ENCODE peak calls at places on chromosomes 7 and 10, in nine cellular contexts. Q, I, U, O, R, C, J, H and B are unnamed samples.

GRCh38 chr7:102079140-102080002 is 207.3 kb upstream of the SH2B2 start:
- DNase-seq in Q (peak), I (no peak), U (no peak), O (no peak), R (peak), C (no peak), J (no peak), H (no peak), B (no peak)

GRCh38 chr7:127948936-127949335 is 82.3 kb downstream of the LRRC4 start:
- DNase-seq in Q (no peak), I (no peak), U (no peak), O (no peak), R (no peak), C (no peak), J (no peak), H (no peak), B (no peak)

GRCh38 chr10:87705339-87705738 is 45.7 kb downstream of the PAPSS2 start:
- DNase-seq in Q (no peak), I (no peak), U (no peak), O (no peak), R (no peak), C (no peak), J (peak), H (peak), B (peak)

GRCh38 chr10:11612004-11613001 is 853 bp upstream of the USP6NL start:
- DNase-seq in Q (no peak), I (no peak), U (no peak), O (no peak), R (no peak), C (no peak), J (no peak), H (peak), B (peak)

GRCh38 chr7:33854951-33855350 is 50.4 kb upstream of the BMPER start:
- DNase-seq in Q (no peak), I (no peak), U (no peak), O (no peak), R (no peak), C (no peak), J (peak), H (peak), B (no peak)

GRCh38 chr10:19629559-19629958 is 186.7 kb upstream of the PLXDC2 start:
- DNase-seq in Q (peak), I (no peak), U (no peak), O (no peak), R (peak), C (no peak), J (peak), H (peak), B (no peak)

GRCh38 chr10:126904807-126905686 is at the start of gene DOCK1:
- DNase-seq in Q (peak), I (no peak), U (peak), O (no peak), R (peak), C (peak), J (peak), H (peak), B (peak)

GRCh38 chr7:79823246-79823951 is 311.2 kb upstream of the GNAI1 start:
- DNase-seq in Q (no peak), I (no peak), U (no peak), O (no peak), R (no peak), C (no peak), J (peak), H (peak), B (no peak)

GRCh38 chr7:2001601-2002442 is 230.9 kb downstream of the MAD1L1 start:
- DNase-seq in Q (no peak), I (no peak), U (no peak), O (no peak), R (no peak), C (no peak), J (no peak), H (no peak), B (no peak)

GRCh38 chr10:91885362-91886079 is 23.8 kb downstream of the FGFBP3 start:
- DNase-seq in Q (no peak), I (no peak), U (no peak), O (no peak), R (no peak), C (no peak), J (no peak), H (no peak), B (no peak)

GRCh38 chr10:73876971-73877370 is 2.6 kb upstream of the CAMK2G start:
- DNase-seq in Q (no peak), I (no peak), U (no peak), O (no peak), R (no peak), C (no peak), J (peak), H (peak), B (no peak)

GRCh38 chr7:101923276-101923985 is 106.0 kb downstream of the CUX1 start:
- DNase-seq in Q (no peak), I (no peak), U (no peak), O (no peak), R (no peak), C (no peak), J (no peak), H (peak), B (peak)

GRCh38 chr10:27369832-27370231 is 129.2 kb upstream of the ACBD5 start:
- DNase-seq in Q (no peak), I (no peak), U (no peak), O (no peak), R (no peak), C (no peak), J (peak), H (peak), B (peak)

GRCh38 chr7:23450518-23450917 is 19.8 kb downstream of the IGF2BP3 start:
- DNase-seq in Q (no peak), I (no peak), U (no peak), O (no peak), R (no peak), C (no peak), J (no peak), H (no peak), B (no peak)

GRCh38 chr10:103141950-103142349 is 51.1 kb downstream of the NT5C2 start:
- DNase-seq in Q (no peak), I (no peak), U (no peak), O (no peak), R (no peak), C (no peak), J (no peak), H (no peak), B (no peak)

GRCh38 chr10:126179637-126180036 is 208.6 kb downstream of the ADAM12 start:
- DNase-seq in Q (no peak), I (no peak), U (no peak), O (no peak), R (no peak), C (no peak), J (no peak), H (no peak), B (no peak)

GRCh38 chr7:111082351-111082750 is 8.6 kb upstream of the LRRN3 start:
- DNase-seq in Q (no peak), I (no peak), U (no peak), O (no peak), R (no peak), C (no peak), J (peak), H (peak), B (no peak)

GRCh38 chr7:5704534-5704922 is 76.9 kb downstream of the RNF216 start:
- DNase-seq in Q (peak), I (no peak), U (peak), O (peak), R (peak), C (peak), J (peak), H (peak), B (peak)

GRCh38 chr10:104049497-104050250 is 36.0 kb downstream of the COL17A1 start:
- DNase-seq in Q (no peak), I (no peak), U (no peak), O (no peak), R (no peak), C (no peak), J (peak), H (peak), B (no peak)

GRCh38 chr7:140417456-140418155 is 13.7 kb downstream of the RAB19 start:
- DNase-seq in Q (no peak), I (no peak), U (no peak), O (no peak), R (no peak), C (no peak), J (no peak), H (no peak), B (no peak)

GRCh38 chr10:77887631-77888355 is 38.8 kb downstream of the DLG5 start:
- DNase-seq in Q (no peak), I (no peak), U (peak), O (no peak), R (no peak), C (no peak), J (peak), H (peak), B (no peak)

GRCh38 chr10:78700413-78700812 is 368.4 kb upstream of the ZMIZ1 start:
- DNase-seq in Q (no peak), I (no peak), U (no peak), O (no peak), R (no peak), C (no peak), J (peak), H (peak), B (no peak)

GRCh38 chr10:11697718-11698527 is 44.3 kb upstream of the ECHDC3 start:
- DNase-seq in Q (no peak), I (no peak), U (no peak), O (no peak), R (no peak), C (no peak), J (no peak), H (no peak), B (no peak)

GRCh38 chr10:30784896-30785605 is 155.5 kb upstream of the LYZL2 start:
- DNase-seq in Q (peak), I (no peak), U (peak), O (no peak), R (peak), C (peak), J (peak), H (peak), B (no peak)

GRCh38 chr10:124453965-124454610 is 4.3 kb upstream of the NKX1-2 start:
- DNase-seq in Q (no peak), I (no peak), U (no peak), O (no peak), R (no peak), C (no peak), J (no peak), H (no peak), B (no peak)

GRCh38 chr7:25846722-25847121 is 305.3 kb upstream of the NFE2L3 start:
- DNase-seq in Q (no peak), I (no peak), U (no peak), O (peak), R (peak), C (peak), J (peak), H (peak), B (peak)

GRCh38 chr7:70733115-70733514 is 398.8 kb upstream of the GALNT17 start:
- DNase-seq in Q (no peak), I (no peak), U (no peak), O (no peak), R (no peak), C (no peak), J (no peak), H (no peak), B (no peak)

GRCh38 chr10:104037261-104037951 is 48.3 kb downstream of the COL17A1 start:
- DNase-seq in Q (no peak), I (no peak), U (no peak), O (no peak), R (no peak), C (no peak), J (no peak), H (no peak), B (no peak)

GRCh38 chr10:96513686-96514551 is at the start of gene TLL2:
- DNase-seq in Q (peak), I (peak), U (peak), O (peak), R (peak), C (peak), J (peak), H (peak), B (peak)

GRCh38 chr10:126041804-126042231 is 145.5 kb downstream of the FANK1 start:
- DNase-seq in Q (peak), I (no peak), U (no peak), O (no peak), R (no peak), C (peak), J (peak), H (peak), B (peak)